ENCODE peak calls at places on chromosome 9, in five cellular contexts. Q is SK-N-SH, P is psoas muscle, V is OCI-LY7, K is heart right ventricle. J is an unnamed sample. For H3K4me1, the result is how much of the 10 kb centered on the place peaks cover.

GRCh38 chr9:129252937-129253819 is 75.1 kb upstream of the IER5L start:
- DNase-seq in Q (no peak), P (peak), V (no peak), K (peak), J (peak)

GRCh38 chr9:10094563-10094962 is 518.2 kb downstream of the PTPRD start:
- DNase-seq in Q (no peak), P (no peak), V (no peak), K (no peak), J (no peak)

GRCh38 chr9:70954126-70954525 is 167.3 kb downstream of the TRPM3 start:
- DNase-seq in Q (no peak), P (no peak), V (no peak), K (no peak), J (no peak)

GRCh38 chr9:5719546-5719945 is 90.6 kb downstream of the RIC1 start:
- DNase-seq in Q (no peak), P (no peak), V (no peak), K (no peak), J (no peak)

GRCh38 chr9:105126233-105126632 is 118.2 kb upstream of the SLC44A1 start:
- DNase-seq in Q (no peak), P (no peak), V (no peak), K (no peak), J (no peak)

GRCh38 chr9:114738581-114739316 is 56.8 kb upstream of the TEX48 start:
- DNase-seq in Q (peak), P (peak), V (peak), K (peak), J (peak)

GRCh38 chr9:36788534-36788933 is 215.8 kb downstream of the MELK start:
- DNase-seq in Q (no peak), P (no peak), V (peak), K (no peak), J (no peak)

GRCh38 chr9:135718616-135719015 is 16.6 kb downstream of the KCNT1 start:
- DNase-seq in Q (no peak), P (no peak), V (no peak), K (no peak), J (no peak)

GRCh38 chr9:125659954-125660353 is 47.1 kb downstream of the MAPKAP1 start:
- DNase-seq in Q (no peak), P (no peak), V (no peak), K (no peak), J (no peak)

GRCh38 chr9:128995791-128996190 is 32.3 kb downstream of the SH3GLB2 start:
- DNase-seq in Q (no peak), P (no peak), V (no peak), K (no peak), J (no peak)

GRCh38 chr9:92173318-92173717 is 58.1 kb upstream of the SPTLC1 start:
- DNase-seq in Q (no peak), P (no peak), V (peak), K (no peak), J (no peak)

GRCh38 chr9:131727184-131727785 is 12.6 kb downstream of the RAPGEF1 start:
- DNase-seq in Q (no peak), P (no peak), V (no peak), K (no peak), J (no peak)

GRCh38 chr9:34386656-34387055 is 10.0 kb upstream of the MYORG start:
- DNase-seq in Q (no peak), P (no peak), V (no peak), K (no peak), J (no peak)

GRCh38 chr9:38136386-38136785 is 67.4 kb upstream of the SHB start:
- DNase-seq in Q (no peak), P (no peak), V (no peak), K (no peak), J (no peak)

GRCh38 chr9:3875371-3876132 is 349.8 kb upstream of the RFX3 start:
- DNase-seq in Q (peak), P (no peak), V (no peak), K (no peak), J (no peak)

GRCh38 chr9:134670851-134671281 is 29.3 kb downstream of the COL5A1 start:
- DNase-seq in Q (no peak), P (peak), V (no peak), K (no peak), J (no peak)

GRCh38 chr9:106784076-106784475 is 78.9 kb upstream of the ZNF462 start:
- DNase-seq in Q (no peak), P (no peak), V (no peak), K (no peak), J (no peak)

GRCh38 chr9:114504341-114505186 is 709 bp downstream of the WHRN start:
- DNase-seq in Q (peak), P (peak), V (no peak), K (peak), J (peak)

GRCh38 chr9:133580416-133580738 is 28.8 kb downstream of the FAM163B start:
- DNase-seq in Q (no peak), P (no peak), V (peak), K (no peak), J (peak)
- H3K4me1 ChIP-seq in Q (under half), P (under half), V (half or more), K (under half), J (under half)

DNA sequence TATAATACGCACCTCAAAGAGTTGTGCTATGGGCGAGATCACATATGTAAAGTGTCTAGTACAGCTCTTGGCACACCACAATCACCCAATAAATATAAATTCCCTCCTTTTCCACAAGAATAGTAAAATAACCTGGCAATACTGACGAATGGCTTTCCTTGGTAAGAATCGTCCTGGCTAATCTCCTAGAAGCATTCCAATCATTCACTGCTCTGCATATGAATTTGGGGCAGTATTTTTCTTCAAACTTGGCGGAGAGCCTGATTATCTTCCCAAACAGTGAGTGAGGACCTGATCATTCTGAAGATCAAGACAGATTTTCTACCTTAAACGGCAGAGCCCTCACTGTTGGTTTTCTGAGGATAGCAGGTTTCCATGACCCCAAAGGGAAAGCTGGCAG is 96.0 kb downstream of the TMEM215 start:
- DNase-seq in Q (no peak), P (no peak), V (no peak), K (no peak), J (no peak)
- H3K27ac ChIP-seq in Q (no peak), P (no peak), V (no peak), K (no peak), J (no peak)

GRCh38 chr9:556675-557074 is 284.8 kb upstream of the DMRT1 start:
- DNase-seq in Q (no peak), P (no peak), V (no peak), K (no peak), J (no peak)
- H3K4me3 ChIP-seq in Q (no peak), P (no peak), V (no peak), K (no peak), J (no peak)

GRCh38 chr9:133579601-133580415 is 29.4 kb downstream of the FAM163B start:
- DNase-seq in Q (no peak), P (no peak), V (peak), K (no peak), J (peak)
- H3K4me1 ChIP-seq in Q (under half), P (under half), V (half or more), K (under half), J (under half)

GRCh38 chr9:122337561-122337939 is 33.3 kb upstream of the PTGS1 start:
- DNase-seq in Q (no peak), P (no peak), V (no peak), K (no peak), J (no peak)
- H3K27ac ChIP-seq in Q (no peak), P (no peak), V (no peak), K (no peak), J (no peak)

GRCh38 chr9:14270358-14271077 is 43.4 kb downstream of the NFIB start:
- DNase-seq in Q (peak), P (no peak), V (no peak), K (no peak), J (no peak)

GRCh38 chr9:14271078-14271673 is 42.8 kb downstream of the NFIB start:
- DNase-seq in Q (peak), P (peak), V (no peak), K (peak), J (peak)

GRCh38 chr9:14272924-14273528 is 40.9 kb downstream of the NFIB start:
- DNase-seq in Q (no peak), P (no peak), V (no peak), K (no peak), J (no peak)

GRCh38 chr9:14275331-14275730 is 38.6 kb downstream of the NFIB start:
- DNase-seq in Q (no peak), P (no peak), V (no peak), K (no peak), J (no peak)

DNA sequence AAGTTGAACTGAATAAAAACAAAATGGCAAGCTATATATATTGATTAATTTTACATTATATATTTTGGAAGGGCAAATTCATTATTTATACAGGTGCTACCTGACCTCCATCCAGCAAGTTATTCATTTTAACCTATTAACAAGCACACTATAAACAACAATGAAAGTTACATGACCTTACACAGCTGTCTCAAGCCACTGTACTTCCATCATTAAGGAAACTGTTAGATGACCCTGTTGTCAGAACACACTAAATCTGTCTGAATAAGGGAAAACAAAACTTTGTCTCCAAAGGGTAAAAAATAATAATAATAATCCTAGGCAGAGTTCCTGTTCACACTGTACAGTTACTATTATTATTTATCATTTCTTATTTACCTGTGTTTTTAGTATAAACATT is 44.0 kb downstream of the NFIB start:
- DNase-seq in Q (no peak), P (no peak), V (no peak), K (no peak), J (no peak)
- H3K4me3 ChIP-seq in Q (no peak), P (no peak), V (no peak), K (no peak), J (no peak)

DNA sequence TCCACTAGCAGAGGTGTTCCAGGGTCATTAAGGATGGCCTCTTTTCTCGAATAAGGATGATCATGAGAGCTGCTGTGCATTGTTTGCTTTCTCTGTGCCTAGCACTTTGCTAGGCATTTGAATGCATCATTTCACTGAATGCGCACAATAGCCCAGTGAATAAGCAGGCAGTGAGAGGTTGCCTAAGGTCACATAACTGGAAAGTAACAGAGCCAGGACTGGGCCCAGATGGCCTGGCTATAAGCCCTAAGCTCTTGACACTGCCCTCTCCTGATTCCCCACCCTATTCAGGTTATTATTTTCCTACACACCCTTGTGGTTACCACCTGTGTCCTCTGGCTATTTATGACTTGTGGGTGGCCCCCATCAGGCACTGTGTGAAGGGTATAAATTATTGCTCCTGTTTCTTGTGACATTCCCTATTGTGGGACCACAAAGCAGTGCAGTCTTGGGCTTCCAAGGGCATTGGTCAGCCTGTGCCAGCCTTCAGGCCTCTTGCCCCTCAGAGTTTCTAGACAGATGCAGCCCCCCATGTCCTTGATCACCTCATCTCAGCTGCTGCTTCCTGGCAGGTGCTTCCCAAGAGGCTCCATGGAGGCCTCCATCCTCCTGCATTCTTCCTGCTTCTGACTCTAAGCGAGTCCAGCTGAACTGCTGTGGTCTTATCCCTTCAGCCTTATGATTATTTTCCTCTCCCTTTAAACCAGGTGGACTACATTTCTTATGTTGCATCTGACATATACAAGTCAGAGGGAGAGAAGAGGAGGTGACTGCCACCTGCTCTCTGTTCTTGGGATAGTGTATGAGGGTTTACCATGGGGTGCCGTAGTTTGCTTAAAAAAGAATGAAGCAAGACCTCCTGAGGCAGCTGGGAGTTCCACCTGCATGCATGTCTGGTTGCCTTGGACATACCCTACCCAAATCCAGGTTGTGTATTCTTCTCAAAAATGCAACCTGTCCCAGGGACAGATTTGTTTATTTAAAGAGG is 47.6 kb downstream of the ANGPTL2 start:
- DNase-seq in Q (no peak), P (no peak), V (peak), K (peak), J (no peak)
- H3K4me1 ChIP-seq in Q (under half), P (under half), V (under half), K (under half), J (under half)

DNA sequence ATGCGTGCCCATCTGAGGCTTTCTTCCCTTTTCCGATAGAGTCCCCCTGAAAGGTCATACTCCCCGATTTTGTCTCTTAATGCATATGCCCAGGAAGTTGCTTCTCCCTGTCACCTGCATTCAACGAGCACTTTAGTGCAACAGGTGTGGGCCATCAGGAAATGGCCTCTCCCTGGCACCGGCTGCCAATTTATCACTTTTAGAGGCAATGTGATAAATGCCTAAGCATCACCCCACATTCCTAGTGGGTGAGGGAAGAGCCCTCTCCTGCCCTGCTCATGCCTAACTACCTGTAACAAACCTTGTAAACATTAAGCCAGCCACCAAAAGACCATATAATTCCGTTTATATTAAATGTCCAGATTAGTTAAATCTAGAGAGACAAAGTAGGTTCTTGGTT is 1.1 kb upstream of the SNAPC3 start:
- DNase-seq in Q (no peak), P (no peak), V (no peak), K (no peak), J (no peak)
- H3K27ac ChIP-seq in Q (no peak), P (peak), V (peak), K (peak), J (no peak)

DNA sequence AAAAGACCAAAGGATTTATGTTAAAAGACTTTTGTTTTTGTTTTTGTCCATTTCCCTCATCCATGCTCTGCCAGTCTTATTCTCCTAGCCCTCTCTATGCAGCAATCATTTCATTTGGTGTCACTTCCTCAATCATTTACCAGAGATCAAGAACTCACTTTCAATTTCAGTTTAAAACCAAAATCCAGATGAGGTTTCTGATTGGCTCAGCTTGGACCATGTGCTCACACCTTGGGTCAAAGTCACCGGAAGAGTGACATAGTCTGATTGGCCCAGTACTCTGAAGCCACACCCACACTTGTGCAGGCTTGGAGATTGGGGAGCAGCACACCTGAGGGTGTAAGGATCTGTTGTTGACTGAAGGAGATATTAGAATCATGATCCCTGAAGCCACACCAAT is 79.6 kb downstream of the TLR4 start:
- DNase-seq in Q (no peak), P (no peak), V (peak), K (no peak), J (no peak)
- H3K4me3 ChIP-seq in Q (no peak), P (no peak), V (peak), K (peak), J (no peak)

GRCh38 chr9:93576296-93577044 is at the start of gene PHF2:
- DNase-seq in Q (peak), P (peak), V (peak), K (no peak), J (peak)

GRCh38 chr9:93578844-93579243 is 2.5 kb downstream of the PHF2 start:
- DNase-seq in Q (no peak), P (no peak), V (no peak), K (no peak), J (no peak)

GRCh38 chr9:93575706-93576295 is 583 bp upstream of the PHF2 start:
- DNase-seq in Q (peak), P (peak), V (peak), K (peak), J (peak)

GRCh38 chr9:93577940-93578682 is 1.7 kb downstream of the PHF2 start:
- DNase-seq in Q (no peak), P (no peak), V (peak), K (no peak), J (no peak)

GRCh38 chr9:93577045-93577939 is 908 bp downstream of the PHF2 start:
- DNase-seq in Q (peak), P (peak), V (peak), K (peak), J (peak)
- H3K4me1 ChIP-seq in Q (under half), P (half or more), V (under half), K (half or more), J (under half)

J was measured in right cardiac atrium.